ENCODE peak calls at places on chromosomes 13 and 19, in six cellular contexts. A is uterus, F is heart left ventricle, L is trophoblast cell, K is A673, O is transverse colon. E is an unnamed sample.

GRCh38 chr19:33704271-33704670 is 82.5 kb downstream of the CHST8 start:
- DNase-seq in A (no peak), F (no peak), L (no peak), K (no peak), O (no peak), E (no peak)

GRCh38 chr13:99178636-99179035 is 22.0 kb upstream of the UBAC2 start:
- DNase-seq in A (no peak), F (no peak), L (no peak), K (no peak), O (no peak), E (no peak)

GRCh38 chr13:102190930-102191329 is 210.9 kb downstream of the FGF14 start:
- DNase-seq in A (no peak), F (no peak), L (no peak), K (no peak), O (no peak), E (no peak)

GRCh38 chr13:111597041-111598017 is 276.9 kb downstream of the TEX29 start:
- DNase-seq in A (no peak), F (no peak), L (no peak), K (no peak), O (no peak), E (no peak)

GRCh38 chr13:60286707-60287106 is 110.3 kb upstream of the TDRD3 start:
- DNase-seq in A (no peak), F (no peak), L (no peak), K (no peak), O (no peak), E (no peak)

GRCh38 chr13:25375727-25376358 is 4.1 kb downstream of the ATP8A2 start:
- DNase-seq in A (no peak), F (peak), L (peak), K (peak), O (peak), E (peak)

GRCh38 chr19:34120846-34121639 is 51.3 kb upstream of the LSM14A start:
- DNase-seq in A (no peak), F (no peak), L (no peak), K (peak), O (no peak), E (peak)

GRCh38 chr19:33306853-33307792 is 4.8 kb upstream of the CEBPA start:
- DNase-seq in A (no peak), F (no peak), L (no peak), K (no peak), O (peak), E (no peak)

GRCh38 chr19:48591021-48591420 is 15.5 kb upstream of the SPACA4 start:
- DNase-seq in A (no peak), F (no peak), L (no peak), K (peak), O (no peak), E (no peak)

GRCh38 chr19:29075149-29075548 is 137.8 kb downstream of the UQCRFS1 start:
- DNase-seq in A (no peak), F (no peak), L (no peak), K (no peak), O (no peak), E (no peak)

GRCh38 chr13:44576396-44577235 is 486 bp upstream of the TSC22D1 start:
- DNase-seq in A (peak), F (peak), L (no peak), K (peak), O (peak), E (no peak)

GRCh38 chr13:107956889-107957288 is 258.4 kb downstream of the LIG4 start:
- DNase-seq in A (no peak), F (no peak), L (no peak), K (no peak), O (no peak), E (no peak)

GRCh38 chr13:95571941-95572340 is 19.4 kb downstream of the CLDN10 start:
- DNase-seq in A (no peak), F (no peak), L (peak), K (no peak), O (no peak), E (no peak)

GRCh38 chr19:43798026-43798545 is 4.2 kb downstream of the LYPD5 start:
- DNase-seq in A (no peak), F (no peak), L (no peak), K (no peak), O (no peak), E (no peak)

DNA sequence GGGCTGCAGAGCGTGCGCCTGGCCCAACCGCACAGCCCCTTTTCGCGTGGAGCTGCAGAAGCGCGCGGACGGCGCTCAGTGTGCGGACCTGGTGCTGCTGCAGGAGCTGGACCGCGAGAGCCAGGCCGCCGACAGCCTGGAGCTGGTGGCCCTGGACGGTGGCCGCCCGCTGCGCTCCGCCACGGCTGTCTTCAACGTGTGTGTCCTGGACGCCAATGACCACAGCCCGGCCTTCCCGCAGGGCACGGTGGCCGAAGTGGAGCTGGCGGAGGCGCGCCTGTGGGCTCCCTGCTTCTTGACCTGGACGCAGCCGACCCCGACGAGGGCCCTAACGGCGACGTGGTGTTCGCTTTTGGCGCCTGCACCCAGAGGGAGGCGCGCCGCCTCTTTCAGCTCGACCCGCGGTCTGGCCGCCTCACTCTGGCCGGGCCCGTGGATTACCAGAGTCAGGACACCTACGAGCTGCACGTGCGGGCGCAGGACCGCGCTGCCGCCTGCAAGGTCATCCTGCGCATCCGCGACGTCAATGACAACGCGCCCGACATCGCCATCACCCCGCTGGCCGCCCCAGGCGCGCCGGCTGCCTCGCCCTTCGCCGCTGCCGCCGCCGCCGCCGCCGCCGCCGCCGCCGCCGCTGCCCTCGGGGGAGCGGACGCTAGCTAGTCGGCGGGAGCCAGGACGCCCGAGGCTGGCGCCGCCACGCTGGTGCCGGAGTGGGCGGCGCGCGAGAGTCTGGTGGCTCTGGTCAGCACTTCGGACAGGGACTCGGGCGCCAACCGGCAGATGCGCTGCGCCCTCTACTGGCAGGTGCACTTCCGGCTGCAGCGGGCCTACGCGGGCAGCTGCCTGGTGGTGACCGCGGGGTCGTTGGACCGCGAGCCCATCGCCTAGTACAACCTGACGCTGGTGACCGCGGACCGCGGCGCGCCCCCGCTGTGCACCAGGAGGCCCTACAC is 172.2 kb downstream of the OLFM4 start:
- DNase-seq in A (no peak), F (peak), L (peak), K (peak), O (peak), E (no peak)
- H3K4me3 ChIP-seq in A (no peak), F (no peak), L (peak), K (no peak), O (no peak), E (no peak)

GRCh38 chr19:4575978-4576933 is 16.8 kb upstream of the SEMA6B start:
- DNase-seq in A (peak), F (peak), L (peak), K (peak), O (peak), E (peak)
- H3K27ac ChIP-seq in A (peak), F (peak), L (no peak), K (no peak), O (no peak), E (peak)

GRCh38 chr19:45097450-45097775 is 4.4 kb downstream of the PPP1R37 start:
- DNase-seq in A (no peak), F (no peak), L (no peak), K (no peak), O (no peak), E (no peak)
- H3K4me3 ChIP-seq in A (no peak), F (no peak), L (no peak), K (no peak), O (no peak), E (no peak)

GRCh38 chr13:97344250-97345175 is 89.5 kb upstream of the RAP2A start:
- DNase-seq in A (peak), F (peak), L (peak), K (peak), O (peak), E (peak)
- H3K27ac ChIP-seq in A (no peak), F (no peak), L (no peak), K (no peak), O (peak), E (no peak)

GRCh38 chr13:75405976-75406703 is 75.8 kb downstream of the TBC1D4 start:
- DNase-seq in A (no peak), F (no peak), L (no peak), K (peak), O (no peak), E (no peak)
- H3K4me3 ChIP-seq in A (no peak), F (no peak), L (no peak), K (no peak), O (no peak), E (no peak)

GRCh38 chr13:113855012-113855921 is 8.6 kb downstream of the GAS6 start:
- DNase-seq in A (peak), F (no peak), L (no peak), K (no peak), O (peak), E (no peak)
- H3K27ac ChIP-seq in A (peak), F (peak), L (no peak), K (no peak), O (peak), E (no peak)

GRCh38 chr19:55276720-55277430 is 3.0 kb downstream of the HSPBP1 start:
- DNase-seq in A (no peak), F (no peak), L (no peak), K (no peak), O (no peak), E (no peak)
- H3K4me3 ChIP-seq in A (no peak), F (no peak), L (peak), K (no peak), O (no peak), E (no peak)

E was measured in brain microvascular endothelial cell.